ENCODE peak calls at places on chromosome 15, in five cellular contexts. G is H1, L is keratinocyte, H is colonic mucosa, W is PC-3. B is an unnamed sample.

GRCh38 chr15:64749167-64749566 is 26.2 kb downstream of the RBPMS2 start:
- DNase-seq in G (no peak), L (no peak), H (no peak), W (peak), B (peak)

GRCh38 chr15:31457161-31457560 is 130.5 kb downstream of the KLF13 start:
- DNase-seq in G (no peak), L (peak), H (no peak), W (no peak), B (peak)

GRCh38 chr15:31516459-31516858 is 189.8 kb downstream of the KLF13 start:
- DNase-seq in G (no peak), L (no peak), H (no peak), W (no peak), B (no peak)

GRCh38 chr15:40695469-40695910 is 516 bp downstream of the RAD51 start:
- DNase-seq in G (no peak), L (no peak), H (peak), W (peak), B (peak)

GRCh38 chr15:57382222-57382621 is 5.9 kb downstream of the CGNL1 start:
- DNase-seq in G (no peak), L (no peak), H (peak), W (no peak), B (no peak)

GRCh38 chr15:28900041-28900891 is 14.5 kb downstream of the APBA2 start:
- DNase-seq in G (no peak), L (no peak), H (no peak), W (no peak), B (no peak)

GRCh38 chr15:68187559-68187958 is 17.6 kb downstream of the CALML4 start:
- DNase-seq in G (no peak), L (no peak), H (peak), W (no peak), B (peak)

GRCh38 chr15:39710681-39711080 is 72.0 kb downstream of the FSIP1 start:
- DNase-seq in G (no peak), L (no peak), H (no peak), W (peak), B (no peak)

GRCh38 chr15:20358066-20358780 is 183.4 kb downstream of the GOLGA6L6 start:
- DNase-seq in G (no peak), L (no peak), H (no peak), W (no peak), B (no peak)

GRCh38 chr15:90557651-90558084 is 27.9 kb downstream of the CRTC3 start:
- DNase-seq in G (no peak), L (no peak), H (peak), W (no peak), B (peak)

GRCh38 chr15:48657891-48658591 is 12.5 kb upstream of the FBN1 start:
- DNase-seq in G (no peak), L (no peak), H (no peak), W (no peak), B (peak)

GRCh38 chr15:72824112-72824511 is 40.6 kb upstream of the ADPGK start:
- DNase-seq in G (no peak), L (no peak), H (no peak), W (no peak), B (no peak)

GRCh38 chr15:40058476-40059140 is 19.6 kb upstream of the SRP14 start:
- DNase-seq in G (no peak), L (no peak), H (no peak), W (peak), B (peak)

GRCh38 chr15:81809543-81809942 is 236.3 kb downstream of the MEX3B start:
- DNase-seq in G (no peak), L (no peak), H (no peak), W (peak), B (peak)

GRCh38 chr15:77533530-77533929 is 99.2 kb downstream of the LINGO1 start:
- DNase-seq in G (no peak), L (no peak), H (no peak), W (no peak), B (no peak)

GRCh38 chr15:73982251-73982962 is 9.7 kb downstream of the STOML1 start:
- DNase-seq in G (no peak), L (no peak), H (peak), W (peak), B (peak)

GRCh38 chr15:79065744-79066376 is 24.7 kb downstream of the RASGRF1 start:
- DNase-seq in G (no peak), L (no peak), H (no peak), W (no peak), B (no peak)

GRCh38 chr15:61521961-61522360 is 292.9 kb upstream of the RORA start:
- DNase-seq in G (no peak), L (no peak), H (no peak), W (no peak), B (peak)

GRCh38 chr15:56325186-56325585 is 40.0 kb upstream of the TEX9 start:
- DNase-seq in G (no peak), L (no peak), H (no peak), W (peak), B (peak)

GRCh38 chr15:81785181-81785580 is 260.6 kb downstream of the MEX3B start:
- DNase-seq in G (no peak), L (no peak), H (no peak), W (no peak), B (no peak)

GRCh38 chr15:88312941-88313579 is 56.5 kb upstream of the NTRK3 start:
- DNase-seq in G (no peak), L (no peak), H (no peak), W (no peak), B (peak)

GRCh38 chr15:92845109-92845508 is 55.0 kb upstream of the CHD2 start:
- DNase-seq in G (no peak), L (no peak), H (no peak), W (peak), B (peak)

GRCh38 chr15:22968356-22968755 is 11.8 kb downstream of the CYFIP1 start:
- DNase-seq in G (no peak), L (no peak), H (no peak), W (peak), B (peak)

GRCh38 chr15:52234596-52235541 is 43.7 kb upstream of the GNB5 start:
- DNase-seq in G (no peak), L (no peak), H (peak), W (no peak), B (no peak)
- H3K9ac ChIP-seq in G (no peak), L (no peak), H (no peak), W (no peak), B (no peak)

GRCh38 chr15:100924436-100924835 is 5.3 kb downstream of the LRRK1 start:
- DNase-seq in G (no peak), L (no peak), H (peak), W (no peak), B (no peak)

GRCh38 chr15:100923902-100924301 is 4.7 kb downstream of the LRRK1 start:
- DNase-seq in G (no peak), L (no peak), H (peak), W (no peak), B (no peak)

GRCh38 chr15:100923076-100923475 is 3.9 kb downstream of the LRRK1 start:
- DNase-seq in G (no peak), L (no peak), H (no peak), W (no peak), B (no peak)

GRCh38 chr15:100920516-100921135 is 1.5 kb downstream of the LRRK1 start:
- DNase-seq in G (no peak), L (no peak), H (no peak), W (no peak), B (no peak)

DNA sequence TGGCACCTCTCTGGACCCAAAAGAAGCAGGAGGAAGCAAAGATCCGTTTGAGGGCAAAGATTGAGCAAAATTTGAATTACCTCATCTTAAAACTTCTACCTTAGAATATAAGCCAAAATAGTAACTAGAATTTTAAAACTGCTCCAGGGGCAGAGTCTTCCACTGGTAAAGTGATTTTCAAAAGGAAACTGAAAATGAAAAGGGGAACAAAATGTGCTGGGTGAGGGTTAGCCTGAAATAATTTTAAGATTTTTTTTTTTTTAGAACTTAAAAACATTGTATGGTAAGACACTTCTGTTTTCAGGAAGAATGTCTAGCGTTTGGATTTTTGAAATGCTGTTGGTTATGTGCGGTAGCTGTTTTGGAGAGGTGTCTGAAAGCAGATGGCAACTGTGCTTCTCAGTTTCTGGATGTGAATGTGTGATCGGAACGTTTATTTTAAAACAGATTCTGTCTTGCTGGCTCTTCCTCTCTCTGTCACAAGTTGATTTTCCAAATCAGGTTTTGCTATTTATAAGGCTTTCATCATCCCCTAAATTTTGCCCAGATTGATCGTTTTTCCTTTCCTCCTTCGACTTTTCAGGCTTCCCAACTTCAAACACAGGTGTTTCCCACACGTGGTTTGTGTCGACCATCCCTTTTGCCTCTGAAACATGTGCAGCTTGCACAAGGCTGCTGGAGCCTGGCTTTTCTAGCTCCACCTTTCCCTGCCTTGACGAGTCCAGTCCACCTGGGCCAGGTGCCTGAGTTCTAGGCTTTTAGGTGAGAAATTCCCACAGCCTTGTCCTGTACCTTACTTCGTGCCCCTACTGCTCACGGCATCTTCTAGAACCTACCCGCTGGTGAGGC is 3.3 kb downstream of the LRRK1 start:
- DNase-seq in G (no peak), L (no peak), H (no peak), W (no peak), B (no peak)
- H3K9ac ChIP-seq in G (no peak), L (no peak), H (no peak), W (no peak), B (no peak)

DNA sequence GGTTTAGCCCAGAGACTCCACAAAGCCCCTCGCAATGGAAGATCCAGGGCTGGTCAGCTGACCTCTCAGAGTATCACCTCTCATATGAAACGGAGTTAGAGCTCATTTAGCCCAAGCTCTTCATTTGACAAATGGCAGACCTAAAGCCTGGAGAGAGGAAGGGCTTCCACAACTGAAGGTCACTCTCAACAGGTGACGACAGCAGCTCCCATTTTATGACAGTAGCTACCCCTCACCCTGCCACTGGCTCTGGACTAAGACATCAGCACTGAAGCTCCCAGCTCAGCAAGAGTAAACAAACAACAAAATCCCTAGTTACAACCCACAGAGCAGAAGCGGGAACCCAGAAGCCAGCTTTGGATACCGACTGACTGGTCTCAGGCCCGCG is 33.7 kb downstream of the TLE3 start:
- DNase-seq in G (no peak), L (no peak), H (no peak), W (no peak), B (no peak)
- H3K9ac ChIP-seq in G (no peak), L (no peak), H (no peak), W (no peak), B (no peak)

GRCh38 chr15:76335851-76336253 is 721 bp upstream of the ISL2 start:
- DNase-seq in G (no peak), L (no peak), H (no peak), W (peak), B (no peak)
- H3K9ac ChIP-seq in G (peak), L (no peak), H (peak), W (peak), B (peak)

GRCh38 chr15:63461230-63461629 is 43.2 kb upstream of the USP3 start:
- DNase-seq in G (peak), L (no peak), H (no peak), W (no peak), B (no peak)
- H3K9ac ChIP-seq in G (no peak), L (no peak), H (no peak), W (no peak), B (no peak)

B was measured in GM23248.